ENCODE peak calls at places on chromosomes 16 and 17, in seven cellular contexts. Q is MM.1S, L is neural progenitor cell, Y is GM23248, O is PC-9, B is mammary epithelial cell, M is GM23338. X is an unnamed sample.

GRCh38 chr17:9767432-9767991 is 23.9 kb downstream of the DHRS7C start:
- DNase-seq in Q (no peak), L (no peak), Y (no peak), O (no peak), B (no peak), M (no peak), X (peak)

GRCh38 chr16:7014756-7015155 is 317.9 kb upstream of the RBFOX1 start:
- DNase-seq in Q (no peak), L (no peak), Y (no peak), O (no peak), B (no peak), M (no peak), X (no peak)

GRCh38 chr16:23348579-23349469 is 46.7 kb downstream of the SCNN1B start:
- DNase-seq in Q (no peak), L (peak), Y (peak), O (no peak), B (no peak), M (peak), X (no peak)

GRCh38 chr17:8480011-8480976 is 44.6 kb downstream of the NDEL1 start:
- DNase-seq in Q (no peak), L (no peak), Y (no peak), O (no peak), B (no peak), M (no peak), X (no peak)

GRCh38 chr17:78168906-78169793 is 769 bp downstream of the SYNGR2 start:
- DNase-seq in Q (peak), L (peak), Y (peak), O (peak), B (peak), M (peak), X (peak)

GRCh38 chr17:6269474-6269873 is 165.4 kb downstream of the AIPL1 start:
- DNase-seq in Q (peak), L (peak), Y (peak), O (peak), B (peak), M (peak), X (peak)

GRCh38 chr16:30009085-30009862 is 1.6 kb downstream of the DOC2A start:
- DNase-seq in Q (no peak), L (no peak), Y (peak), O (no peak), B (no peak), M (peak), X (no peak)

GRCh38 chr16:30090607-30091332 is 954 bp downstream of the TBX6 start:
- DNase-seq in Q (no peak), L (no peak), Y (no peak), O (no peak), B (no peak), M (no peak), X (no peak)

GRCh38 chr17:3744032-3744431 is 20.3 kb downstream of the HASPIN start:
- DNase-seq in Q (no peak), L (no peak), Y (peak), O (no peak), B (peak), M (no peak), X (no peak)

GRCh38 chr17:64196626-64197025 is 66.4 kb downstream of the TEX2 start:
- DNase-seq in Q (no peak), L (no peak), Y (peak), O (no peak), B (no peak), M (no peak), X (no peak)

GRCh38 chr17:46012506-46013079 is 13.5 kb downstream of the STH start:
- DNase-seq in Q (no peak), L (no peak), Y (no peak), O (no peak), B (no peak), M (no peak), X (no peak)

GRCh38 chr17:81076097-81076754 is 41.3 kb downstream of the BAIAP2 start:
- DNase-seq in Q (no peak), L (no peak), Y (no peak), O (no peak), B (no peak), M (no peak), X (no peak)
- H3K27ac ChIP-seq in Q (no peak), L (no peak), Y (no peak), O (no peak), B (no peak), M (no peak), X (no peak)

GRCh38 chr17:39925282-39926134 is 1.9 kb downstream of the ORMDL3 start:
- DNase-seq in Q (peak), L (no peak), Y (no peak), O (no peak), B (no peak), M (peak), X (peak)
- H3K4me3 ChIP-seq in Q (peak), L (no peak), Y (no peak), O (peak), B (no peak), M (peak), X (no peak)

GRCh38 chr16:3607634-3608033 is 3.8 kb downstream of the SLX4 start:
- DNase-seq in Q (no peak), L (no peak), Y (no peak), O (no peak), B (no peak), M (no peak), X (no peak)

GRCh38 chr16:3606441-3606840 is 5.0 kb downstream of the SLX4 start:
- DNase-seq in Q (no peak), L (no peak), Y (no peak), O (no peak), B (no peak), M (no peak), X (no peak)

GRCh38 chr16:3609895-3610697 is 1.3 kb downstream of the SLX4 start:
- DNase-seq in Q (no peak), L (no peak), Y (peak), O (no peak), B (no peak), M (no peak), X (no peak)

GRCh38 chr16:3607161-3607560 is 4.2 kb downstream of the SLX4 start:
- DNase-seq in Q (no peak), L (no peak), Y (no peak), O (no peak), B (no peak), M (no peak), X (no peak)

DNA sequence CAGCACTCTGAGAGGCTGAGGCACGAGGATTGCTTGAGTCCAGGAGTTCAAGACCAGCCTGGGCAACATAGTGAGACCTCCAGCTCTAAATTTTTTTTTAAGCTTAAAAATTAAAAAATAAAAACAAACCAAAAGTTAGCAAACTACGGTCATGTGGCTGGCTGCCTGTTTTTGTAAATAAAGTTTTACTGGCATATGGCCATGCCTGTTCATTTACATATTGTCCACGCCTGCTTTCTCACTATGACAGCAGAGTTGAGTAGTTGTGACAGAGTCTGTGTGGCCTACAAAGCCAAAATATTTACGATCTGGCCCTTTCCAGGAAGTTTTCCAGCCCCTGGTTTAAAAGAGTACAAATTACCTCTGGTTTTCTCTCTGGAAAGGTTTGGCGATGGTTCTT is 3.3 kb downstream of the SLX4 start:
- DNase-seq in Q (no peak), L (no peak), Y (no peak), O (no peak), B (no peak), M (no peak), X (no peak)
- TF ChIP-seq EZH2 in Q (no peak), L (no peak), Y (no peak), O (no peak), B (no peak), M (no peak), X (no peak)

DNA sequence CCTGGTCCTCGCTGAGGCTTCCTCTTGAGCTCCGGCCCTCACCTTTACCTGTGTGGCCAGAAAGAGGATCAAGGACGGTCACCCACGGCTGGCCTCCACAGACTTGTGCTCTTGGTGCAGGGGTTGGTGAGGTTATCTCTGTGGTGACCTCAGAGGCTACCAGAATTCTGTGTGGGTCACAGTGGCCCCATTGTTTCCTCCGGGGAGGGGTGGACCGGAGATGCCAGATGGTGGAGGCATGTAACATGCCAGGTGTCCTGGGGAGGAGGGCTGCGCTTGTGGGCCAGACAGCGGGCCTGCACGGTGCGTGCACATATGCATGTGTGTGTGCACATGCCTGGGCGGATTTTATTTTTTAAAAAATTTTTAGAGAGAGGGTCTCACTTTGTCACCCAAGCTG is 6.3 kb downstream of the SGCA start:
- DNase-seq in Q (no peak), L (no peak), Y (no peak), O (no peak), B (no peak), M (no peak), X (no peak)
- H3K27ac ChIP-seq in Q (no peak), L (no peak), Y (no peak), O (no peak), B (no peak), M (no peak), X (no peak)

GRCh38 chr17:83082899-83083367 is 3.5 kb downstream of the METRNL start:
- DNase-seq in Q (no peak), L (no peak), Y (no peak), O (no peak), B (no peak), M (no peak), X (no peak)

GRCh38 chr17:83083368-83084201 is 4.2 kb downstream of the METRNL start:
- DNase-seq in Q (no peak), L (no peak), Y (peak), O (peak), B (peak), M (peak), X (no peak)

GRCh38 chr17:83084621-83085056 is 5.2 kb downstream of the METRNL start:
- DNase-seq in Q (no peak), L (no peak), Y (peak), O (no peak), B (no peak), M (no peak), X (no peak)

GRCh38 chr17:83085103-83085502 is 5.7 kb downstream of the METRNL start:
- DNase-seq in Q (no peak), L (no peak), Y (peak), O (no peak), B (no peak), M (no peak), X (no peak)

GRCh38 chr17:83084214-83084613 is 4.8 kb downstream of the METRNL start:
- DNase-seq in Q (no peak), L (no peak), Y (no peak), O (no peak), B (no peak), M (no peak), X (no peak)
- H3K4me3 ChIP-seq in Q (no peak), L (no peak), Y (peak), O (no peak), B (no peak), M (no peak), X (no peak)

GRCh38 chr17:76074390-76075363 is at the start of gene GALR2:
- DNase-seq in Q (no peak), L (peak), Y (no peak), O (no peak), B (no peak), M (peak), X (no peak)
- TF ChIP-seq EZH2 in Q (no peak), L (peak), Y (peak), O (no peak), B (peak), M (peak), X (no peak)

GRCh38 chr16:10111156-10111761 is 71.0 kb downstream of the GRIN2A start:
- DNase-seq in Q (no peak), L (no peak), Y (no peak), O (no peak), B (no peak), M (no peak), X (no peak)

GRCh38 chr16:10112021-10112420 is 70.2 kb downstream of the GRIN2A start:
- DNase-seq in Q (no peak), L (no peak), Y (no peak), O (no peak), B (peak), M (no peak), X (no peak)

GRCh38 chr16:10113248-10113647 is 69.0 kb downstream of the GRIN2A start:
- DNase-seq in Q (no peak), L (no peak), Y (no peak), O (no peak), B (no peak), M (no peak), X (no peak)

DNA sequence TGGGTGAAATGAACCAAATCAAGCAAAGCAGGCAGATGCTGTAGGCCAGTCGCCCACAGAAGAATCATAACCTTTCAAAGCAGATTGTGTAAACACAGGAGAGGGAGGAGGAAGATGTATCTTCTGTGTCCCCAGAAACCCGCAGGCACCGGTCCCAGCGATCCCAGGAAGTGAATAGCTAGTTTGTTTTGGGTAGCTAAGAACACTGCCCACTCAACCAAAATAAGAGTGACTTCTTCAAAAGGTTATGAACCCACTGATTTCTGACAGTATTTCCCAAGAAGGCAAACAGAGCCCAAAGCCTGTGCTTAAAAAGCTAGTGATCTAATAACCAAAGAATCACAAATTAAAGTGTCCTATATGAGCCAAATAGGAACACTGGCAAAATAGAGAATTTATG is 67.8 kb downstream of the GRIN2A start:
- DNase-seq in Q (no peak), L (no peak), Y (no peak), O (no peak), B (peak), M (no peak), X (no peak)
- H3K27ac ChIP-seq in Q (no peak), L (no peak), Y (no peak), O (no peak), B (no peak), M (no peak), X (no peak)

GRCh38 chr17:1078062-1078711 is 81.3 kb downstream of the TIMM22 start:
- DNase-seq in Q (no peak), L (no peak), Y (no peak), O (no peak), B (no peak), M (peak), X (no peak)
- H3K4me3 ChIP-seq in Q (peak), L (no peak), Y (no peak), O (no peak), B (no peak), M (peak), X (no peak)

GRCh38 chr17:76138234-76138895 is 2.7 kb downstream of the FOXJ1 start:
- DNase-seq in Q (no peak), L (peak), Y (no peak), O (no peak), B (no peak), M (peak), X (no peak)
- TF ChIP-seq EZH2 in Q (no peak), L (peak), Y (no peak), O (no peak), B (no peak), M (peak), X (no peak)

GRCh38 chr16:22091721-22092120 is 620 bp upstream of the VWA3A start:
- DNase-seq in Q (no peak), L (no peak), Y (no peak), O (no peak), B (no peak), M (no peak), X (no peak)
- H3K27ac ChIP-seq in Q (no peak), L (no peak), Y (no peak), O (no peak), B (no peak), M (no peak), X (no peak)